ENCODE peak calls at places on chromosomes 13 and 19, in four cellular contexts. I is lower lobe of right lung; C is activated T-helper 1 cell treated with anti-CD3 and anti-CD28 coated beads, Interleukin-2, amount 50 U/mL, for 16 hours; Z is NCI-H2107. Y is an unnamed sample.

GRCh38 chr13:94673841-94674240 is 38.5 kb downstream of the SOX21 start:
- DNase-seq in I (no peak), C (no peak), Z (no peak), Y (no peak)

GRCh38 chr13:97332725-97333124 is 101.2 kb upstream of the RAP2A start:
- DNase-seq in I (no peak), C (no peak), Z (no peak), Y (no peak)

GRCh38 chr13:45119469-45119989 is 781 bp upstream of the GTF2F2 start:
- DNase-seq in I (no peak), C (peak), Z (no peak), Y (peak)

GRCh38 chr13:96958286-96958891 is 35.9 kb downstream of the OXGR1 start:
- DNase-seq in I (no peak), C (no peak), Z (peak), Y (no peak)

GRCh38 chr13:50375792-50376191 is 360.5 kb downstream of the KCNRG start:
- DNase-seq in I (no peak), C (no peak), Z (no peak), Y (no peak)

GRCh38 chr19:53102701-53103140 is 501 bp downstream of the ZNF160 start:
- DNase-seq in I (peak), C (no peak), Z (no peak), Y (peak)

GRCh38 chr13:36608474-36608873 is 65.3 kb upstream of the SERTM1 start:
- DNase-seq in I (no peak), C (no peak), Z (no peak), Y (no peak)

GRCh38 chr13:40780822-40781401 is 8.5 kb upstream of the SLC25A15 start:
- DNase-seq in I (no peak), C (no peak), Z (no peak), Y (no peak)

GRCh38 chr19:12346896-12347295 is 13.5 kb upstream of the ZNF563 start:
- DNase-seq in I (no peak), C (no peak), Z (no peak), Y (no peak)

GRCh38 chr13:33446821-33447481 is 161.4 kb upstream of the STARD13 start:
- DNase-seq in I (peak), C (no peak), Z (no peak), Y (no peak)

GRCh38 chr19:11091343-11092153 is 2.3 kb downstream of the LDLR start:
- DNase-seq in I (peak), C (peak), Z (no peak), Y (no peak)

GRCh38 chr13:73365240-73365639 is 306.4 kb downstream of the KLF5 start:
- DNase-seq in I (no peak), C (no peak), Z (no peak), Y (no peak)

GRCh38 chr13:110583178-110583865 is 21.8 kb upstream of the RAB20 start:
- DNase-seq in I (no peak), C (no peak), Z (no peak), Y (no peak)

GRCh38 chr19:17220207-17220758 is 5.1 kb downstream of the USE1 start:
- DNase-seq in I (no peak), C (no peak), Z (no peak), Y (no peak)

GRCh38 chr13:61258185-61258584 is 157.5 kb downstream of the PCDH20 start:
- DNase-seq in I (no peak), C (no peak), Z (no peak), Y (no peak)

GRCh38 chr19:18672606-18673337 is 10.7 kb upstream of the CRTC1 start:
- DNase-seq in I (no peak), C (no peak), Z (no peak), Y (no peak)

GRCh38 chr13:80361883-80362327 is 21.0 kb upstream of the SPRY2 start:
- DNase-seq in I (no peak), C (no peak), Z (no peak), Y (no peak)

GRCh38 chr19:2503521-2504109 is 27.7 kb downstream of the GADD45B start:
- DNase-seq in I (peak), C (peak), Z (no peak), Y (no peak)

GRCh38 chr19:44947041-44947581 is 1.3 kb downstream of the APOC2 start:
- DNase-seq in I (no peak), C (no peak), Z (no peak), Y (no peak)

GRCh38 chr13:28621439-28621838 is 37.5 kb upstream of the POMP start:
- DNase-seq in I (no peak), C (no peak), Z (no peak), Y (no peak)

GRCh38 chr19:58261968-58262921 is 16.5 kb upstream of the ZNF8 start:
- DNase-seq in I (no peak), C (no peak), Z (no peak), Y (no peak)

GRCh38 chr13:51829236-51829899 is 15.6 kb downstream of the TMEM272 start:
- DNase-seq in I (no peak), C (no peak), Z (no peak), Y (no peak)

GRCh38 chr19:39679791-39680168 is 24.1 kb downstream of the LGALS16 start:
- DNase-seq in I (no peak), C (no peak), Z (no peak), Y (no peak)

GRCh38 chr19:19261350-19262189 is 11.5 kb downstream of the TM6SF2 start:
- DNase-seq in I (no peak), C (no peak), Z (no peak), Y (no peak)

GRCh38 chr13:106052200-106052767 is 483.2 kb downstream of the EFNB2 start:
- DNase-seq in I (no peak), C (no peak), Z (no peak), Y (no peak)

GRCh38 chr19:12720851-12721655 is 2.7 kb downstream of the TNPO2 start:
- DNase-seq in I (no peak), C (no peak), Z (no peak), Y (no peak)

GRCh38 chr19:888615-889385 is 4.2 kb downstream of the MED16 start:
- DNase-seq in I (no peak), C (no peak), Z (no peak), Y (no peak)

GRCh38 chr13:112244061-112244460 is 132.1 kb upstream of the SPACA7 start:
- DNase-seq in I (no peak), C (no peak), Z (no peak), Y (no peak)

GRCh38 chr13:59963827-59964226 is 199.9 kb downstream of the DIAPH3 start:
- DNase-seq in I (no peak), C (no peak), Z (no peak), Y (no peak)

GRCh38 chr19:29665826-29666633 is 769 bp downstream of the PLEKHF1 start:
- DNase-seq in I (peak), C (no peak), Z (no peak), Y (no peak)

GRCh38 chr19:52687658-52688057 is 47.2 kb downstream of the ZNF611 start:
- DNase-seq in I (no peak), C (no peak), Z (no peak), Y (no peak)